ENCODE peak calls at places on chromosomes 12 and 14, in nine cellular contexts. N is omental fat pad, V is lower leg skin, A is natural killer cell, H is DND-41, Q is breast epithelium, L is BJ, X is fibroblast of mammary gland, J is AG09309. D is an unnamed sample.

GRCh38 chr12:92059976-92060375 is 85.7 kb downstream of the BTG1 start:
- DNase-seq in J (peak), N (no peak), Q (no peak), H (no peak), X (peak), L (no peak), V (no peak), A (no peak), D (no peak)

GRCh38 chr14:32754209-32754608 is 184.5 kb upstream of the NPAS3 start:
- DNase-seq in V (no peak), X (no peak), A (no peak), L (no peak), Q (no peak), N (no peak), H (no peak), J (no peak), D (no peak)

GRCh38 chr12:75862692-75863471 is 168.7 kb downstream of the PHLDA1 start:
- DNase-seq in H (no peak), V (no peak), Q (no peak), L (peak), N (no peak), J (no peak), A (no peak), X (peak), D (no peak)

GRCh38 chr14:73991097-73991496 is 28.0 kb downstream of the ENTPD5 start:
- DNase-seq in H (no peak), N (no peak), J (no peak), A (no peak), Q (no peak), V (no peak), L (no peak), X (no peak), D (no peak)

GRCh38 chr12:112936927-112937326 is 1.3 kb upstream of the OAS3 start:
- DNase-seq in A (no peak), N (no peak), L (no peak), J (no peak), Q (no peak), V (no peak), X (peak), H (no peak), D (no peak)

GRCh38 chr12:5768171-5768879 is 176.7 kb downstream of the ANO2 start:
- DNase-seq in H (no peak), L (no peak), A (no peak), V (no peak), Q (no peak), X (no peak), J (no peak), N (no peak), D (no peak)

GRCh38 chr12:114834621-114835020 is 150.6 kb upstream of the TBX3 start:
- DNase-seq in J (no peak), Q (no peak), N (no peak), X (peak), H (no peak), V (no peak), L (no peak), A (no peak), D (no peak)

GRCh38 chr14:92626041-92626440 is 112.5 kb downstream of the RIN3 start:
- DNase-seq in N (no peak), J (no peak), A (no peak), X (peak), V (no peak), L (no peak), Q (no peak), H (no peak), D (no peak)

GRCh38 chr12:82800185-82800584 is 113.5 kb downstream of the TMTC2 start:
- DNase-seq in H (no peak), V (no peak), J (no peak), Q (no peak), A (no peak), X (no peak), L (no peak), N (no peak), D (no peak)

GRCh38 chr14:88515499-88516221 is 39.1 kb downstream of the PTPN21 start:
- DNase-seq in J (no peak), H (no peak), A (no peak), V (no peak), Q (no peak), X (no peak), N (no peak), L (no peak), D (no peak)

GRCh38 chr12:105721051-105721825 is 390.7 kb downstream of the C12orf75 start:
- DNase-seq in N (no peak), A (no peak), X (no peak), J (no peak), L (no peak), V (no peak), Q (no peak), H (peak), D (peak)

GRCh38 chr14:35898217-35898775 is 72.2 kb downstream of the BRMS1L start:
- DNase-seq in A (no peak), Q (no peak), H (no peak), X (no peak), J (no peak), N (no peak), L (no peak), V (no peak), D (no peak)

GRCh38 chr12:86044396-86044795 is 170.3 kb downstream of the NTS start:
- DNase-seq in X (no peak), H (no peak), Q (no peak), N (no peak), L (no peak), V (no peak), J (no peak), A (no peak), D (no peak)

GRCh38 chr12:52249041-52249461 is 16.0 kb downstream of the KRT7 start:
- DNase-seq in X (no peak), V (no peak), J (no peak), L (no peak), Q (peak), H (no peak), A (no peak), N (no peak), D (no peak)

GRCh38 chr12:71730936-71731335 is 23.7 kb upstream of the RAB21 start:
- DNase-seq in X (peak), V (no peak), A (no peak), L (no peak), J (no peak), Q (no peak), H (no peak), N (no peak), D (no peak)

GRCh38 chr12:117695956-117696355 is 272.8 kb downstream of the KSR2 start:
- DNase-seq in V (no peak), Q (no peak), N (no peak), X (no peak), H (no peak), L (no peak), A (no peak), J (no peak), D (no peak)

GRCh38 chr14:75379930-75380270 is 47.9 kb upstream of the JDP2 start:
- DNase-seq in N (no peak), A (no peak), H (no peak), Q (no peak), X (no peak), L (no peak), J (no peak), V (no peak), D (no peak)

GRCh38 chr14:30482270-30482669 is 76.7 kb upstream of the G2E3 start:
- DNase-seq in A (no peak), L (no peak), X (no peak), N (no peak), V (no peak), Q (no peak), J (no peak), H (no peak), D (no peak)

GRCh38 chr12:48197549-48197966 is 5.5 kb downstream of the OR10AD1 start:
- DNase-seq in X (peak), Q (no peak), N (no peak), L (no peak), H (no peak), J (no peak), A (no peak), V (peak), D (peak)

GRCh38 chr14:74978416-74978947 is 23.1 kb upstream of the PGF start:
- DNase-seq in J (no peak), H (no peak), Q (no peak), L (no peak), V (no peak), X (no peak), A (no peak), N (no peak), D (no peak)

GRCh38 chr12:96132819-96133218 is 61.4 kb upstream of the ELK3 start:
- DNase-seq in A (no peak), X (no peak), Q (no peak), V (no peak), J (no peak), N (no peak), H (no peak), L (no peak), D (peak)

GRCh38 chr12:65565601-65566560 is 258.4 kb upstream of the HMGA2 start:
- DNase-seq in X (peak), L (peak), J (peak), N (no peak), H (no peak), A (no peak), Q (no peak), V (no peak), D (no peak)

GRCh38 chr14:45211295-45211694 is 41.7 kb downstream of the MIS18BP1 start:
- DNase-seq in N (no peak), V (no peak), Q (no peak), L (no peak), X (no peak), A (no peak), H (no peak), J (no peak), D (no peak)

GRCh38 chr12:57360468-57360867 is 70.4 kb downstream of the R3HDM2 start:
- DNase-seq in H (no peak), Q (no peak), N (no peak), L (no peak), V (no peak), X (no peak), A (no peak), J (no peak), D (no peak)

GRCh38 chr14:25006961-25007795 is 42.8 kb downstream of the STXBP6 start:
- DNase-seq in J (peak), V (no peak), H (no peak), A (no peak), N (no peak), X (peak), L (peak), Q (no peak), D (no peak)

GRCh38 chr14:101843665-101844064 is 82.2 kb downstream of the PPP2R5C start:
- DNase-seq in Q (no peak), L (no peak), J (no peak), H (peak), A (peak), V (no peak), X (peak), N (no peak), D (peak)

GRCh38 chr14:93092606-93093556 is 22.8 kb downstream of the ITPK1 start:
- DNase-seq in V (no peak), H (no peak), N (no peak), X (no peak), Q (no peak), A (no peak), J (no peak), L (no peak), D (no peak)

GRCh38 chr12:15858348-15858747 is 23.8 kb upstream of the STRAP start:
- DNase-seq in Q (no peak), J (no peak), N (no peak), L (no peak), X (no peak), A (no peak), H (no peak), V (no peak), D (no peak)

GRCh38 chr12:45668641-45669040 is 60.9 kb upstream of the ARID2 start:
- DNase-seq in V (no peak), J (no peak), H (no peak), Q (no peak), A (no peak), N (no peak), L (no peak), X (no peak), D (no peak)

GRCh38 chr14:29278301-29278700 is 511.7 kb downstream of the FOXG1 start:
- DNase-seq in N (no peak), L (no peak), X (no peak), A (no peak), H (no peak), Q (no peak), V (no peak), J (no peak), D (no peak)

GRCh38 chr14:71675126-71675901 is 256.9 kb upstream of the RGS6 start:
- DNase-seq in Q (no peak), N (no peak), H (no peak), L (no peak), X (no peak), V (no peak), J (no peak), A (no peak), D (no peak)

GRCh38 chr12:10562306-10562933 is 51.0 kb downstream of the MAGOHB start:
- DNase-seq in H (peak), N (no peak), Q (no peak), J (peak), X (peak), A (no peak), V (no peak), L (no peak), D (peak)

GRCh38 chr14:99377951-99378350 is 102.7 kb downstream of the SETD3 start:
- DNase-seq in J (no peak), H (no peak), N (no peak), Q (no peak), A (no peak), L (no peak), V (no peak), X (no peak), D (no peak)

GRCh38 chr12:113747048-113747447 is 219.1 kb downstream of the RBM19 start:
- DNase-seq in J (no peak), H (no peak), V (no peak), L (no peak), A (no peak), N (no peak), X (peak), Q (no peak), D (no peak)

GRCh38 chr14:76109087-76109880 is 42.4 kb upstream of the GPATCH2L start:
- DNase-seq in J (peak), L (no peak), Q (no peak), H (no peak), A (no peak), X (peak), N (no peak), V (peak), D (no peak)

GRCh38 chr12:62772556-62772955 is 162.4 kb downstream of the PPM1H start:
- DNase-seq in V (no peak), X (peak), Q (no peak), N (no peak), H (no peak), L (no peak), J (no peak), A (no peak), D (no peak)

DNA sequence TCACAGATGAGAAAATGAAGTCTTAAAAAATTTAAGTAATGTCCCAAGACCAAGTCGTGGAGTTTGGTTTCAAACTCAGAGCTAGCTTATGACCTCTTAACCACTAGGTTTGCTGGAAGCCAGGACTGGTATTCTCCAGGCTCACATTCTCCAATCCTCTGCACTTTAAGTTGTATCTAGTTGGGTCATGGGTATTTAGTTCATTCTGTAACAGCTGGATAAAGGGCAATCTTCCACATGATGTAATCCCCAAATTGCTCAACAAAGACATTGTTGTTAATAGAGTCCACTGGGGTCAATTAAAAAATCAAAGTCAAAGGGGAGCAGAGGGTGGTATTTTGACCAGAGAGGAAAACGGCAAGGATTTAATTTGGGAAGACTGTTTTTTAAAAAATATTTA is 17.8 kb upstream of the GAS2L3 start:
- DNase-seq in V (no peak), N (no peak), L (no peak), X (peak), Q (no peak), J (no peak), H (no peak), A (no peak), D (no peak)
- TF ChIP-seq CTCF in V (no peak), N (no peak), L (no peak), X (no peak), Q (no peak), J (no peak), H (no peak), A (no peak), D (no peak)

GRCh38 chr14:59687663-59688062 is 111.1 kb upstream of the CCDC175 start:
- DNase-seq in L (no peak), A (no peak), V (no peak), Q (no peak), X (no peak), J (no peak), N (no peak), H (no peak), D (no peak)

GRCh38 chr14:59691266-59691665 is 114.7 kb upstream of the CCDC175 start:
- DNase-seq in X (no peak), J (no peak), L (no peak), A (no peak), N (no peak), V (no peak), Q (no peak), H (no peak), D (no peak)

GRCh38 chr14:59690426-59690825 is 113.8 kb upstream of the CCDC175 start:
- DNase-seq in X (peak), A (no peak), H (no peak), N (no peak), V (no peak), L (no peak), Q (no peak), J (no peak), D (no peak)

DNA sequence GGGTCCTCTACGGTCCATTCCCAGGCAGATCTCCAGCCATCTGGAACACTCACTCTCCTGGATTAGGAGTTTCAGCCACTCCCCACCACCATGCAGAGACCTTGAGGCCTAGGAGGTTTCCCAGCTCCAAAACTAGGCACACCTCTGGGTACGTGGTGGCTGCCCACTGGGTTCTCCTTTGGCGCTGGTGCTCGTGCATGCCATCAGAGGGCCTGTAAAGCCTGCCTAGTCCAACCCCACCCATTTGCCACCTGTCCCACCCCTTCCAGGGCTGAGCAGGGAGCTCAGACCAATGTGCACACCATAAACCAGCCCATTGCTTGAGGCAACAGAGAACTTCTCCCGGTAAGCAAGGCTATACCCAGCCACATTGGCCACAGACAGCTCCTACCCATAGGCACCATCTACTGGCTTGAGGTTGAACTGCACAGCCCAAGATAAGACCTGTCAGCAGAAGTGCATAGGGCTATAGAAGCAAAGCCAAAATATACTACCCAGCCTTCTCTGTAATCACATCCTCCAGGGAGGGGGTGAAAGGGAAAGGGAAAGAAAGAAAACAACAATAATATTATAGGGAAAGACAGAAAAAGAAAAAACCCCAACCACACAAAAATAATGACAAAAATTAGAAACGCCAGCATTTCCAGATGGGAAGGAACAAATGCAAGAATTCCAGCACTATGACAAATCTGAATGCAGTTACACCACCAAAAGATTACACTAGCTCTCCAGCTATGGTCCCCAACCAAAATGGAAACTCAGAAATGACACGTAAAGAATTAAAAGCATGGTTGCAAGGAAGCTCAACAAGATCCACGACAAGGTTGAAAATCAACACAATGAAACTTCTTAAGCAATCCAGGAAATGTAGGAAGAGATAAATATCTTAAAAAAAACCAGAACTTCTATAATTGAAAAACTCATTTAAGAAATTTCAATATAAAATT is 111.9 kb upstream of the CCDC175 start:
- DNase-seq in X (peak), N (no peak), L (no peak), V (no peak), A (no peak), Q (no peak), H (peak), J (peak), D (peak)
- TF ChIP-seq CTCF in X (peak), N (no peak), L (peak), V (no peak), A (peak), Q (no peak), H (peak), J (peak), D (peak)

GRCh38 chr14:100558966-100559365 is 28.3 kb downstream of the BEGAIN start:
- DNase-seq in J (no peak), A (no peak), N (no peak), L (no peak), V (no peak), H (no peak), Q (no peak), X (no peak), D (no peak)

GRCh38 chr14:100559455-100559854 is 27.8 kb downstream of the BEGAIN start:
- DNase-seq in L (no peak), V (no peak), N (no peak), Q (no peak), A (no peak), H (no peak), X (no peak), J (no peak), D (no peak)

GRCh38 chr14:100557658-100558057 is 29.6 kb downstream of the BEGAIN start:
- DNase-seq in J (no peak), H (no peak), A (no peak), Q (no peak), V (no peak), L (no peak), N (no peak), X (peak), D (peak)

GRCh38 chr14:100556936-100557505 is 30.2 kb downstream of the BEGAIN start:
- DNase-seq in X (no peak), V (no peak), Q (no peak), A (no peak), J (no peak), N (no peak), H (no peak), L (no peak), D (no peak)

GRCh38 chr14:100558226-100558625 is 29.0 kb downstream of the BEGAIN start:
- DNase-seq in J (no peak), V (no peak), A (no peak), H (no peak), X (no peak), Q (no peak), N (no peak), L (no peak), D (no peak)
- TF ChIP-seq CTCF in J (no peak), V (no peak), A (no peak), H (no peak), X (no peak), Q (no peak), N (no peak), L (no peak), D (no peak)

DNA sequence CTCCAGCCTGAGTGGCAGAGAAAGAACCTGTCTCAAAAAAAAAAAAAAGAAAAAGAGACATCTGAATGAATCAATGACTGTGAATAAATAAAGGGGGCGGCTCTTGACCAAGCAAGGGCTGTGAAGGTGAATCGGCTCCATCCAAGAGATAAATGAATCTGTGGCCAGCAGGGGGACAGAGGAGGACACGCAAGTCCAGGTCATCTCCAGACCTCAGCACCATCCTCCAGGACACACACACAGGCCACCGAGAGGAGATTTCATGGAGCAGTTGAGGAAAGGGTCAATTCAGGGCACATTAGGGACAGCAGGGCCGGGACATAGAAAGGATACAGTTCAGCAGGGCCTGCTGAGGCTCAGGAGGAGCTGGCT is 21.6 kb downstream of the TRPV4 start:
- DNase-seq in V (no peak), X (no peak), Q (no peak), H (no peak), J (no peak), A (no peak), L (no peak), N (no peak), D (no peak)
- TF ChIP-seq CTCF in V (no peak), X (no peak), Q (no peak), H (no peak), J (peak), A (no peak), L (peak), N (no peak), D (no peak)

GRCh38 chr12:9132008-9132535 is 16.4 kb upstream of the A2M start:
- DNase-seq in N (no peak), J (no peak), X (peak), A (no peak), Q (no peak), L (no peak), H (no peak), V (no peak), D (no peak)
- TF ChIP-seq CTCF in N (no peak), J (no peak), X (no peak), A (no peak), Q (no peak), L (no peak), H (no peak), V (no peak), D (no peak)

GRCh38 chr14:47012533-47012932 is 361.0 kb upstream of the RPL10L start:
- DNase-seq in Q (no peak), X (no peak), J (no peak), L (no peak), H (no peak), V (no peak), N (no peak), A (no peak), D (no peak)
- TF ChIP-seq CTCF in Q (no peak), X (no peak), J (no peak), L (no peak), H (no peak), V (no peak), N (no peak), A (no peak), D (no peak)